ENCODE peak calls at places on chromosomes 12 and 14, in ten cellular contexts. J is NAMALWA; I is uterus; R is Caki2; Z is testis; C is LoVo; B is naive thymus-derived CD8-positive, alpha-beta T cell; D is left kidney; X is NCI-H2081; A is astrocyte of the spinal cord. P is an unnamed sample.
A peak's percentile ranks its signal among the peaks of the same experiment; 100 is the strongest.

GRCh38 chr12:130104596-130105253 is 57.5 kb upstream of the FZD10 start:
- DNase-seq in Z (peak; percentile 26), C (no peak), J (no peak), I (no peak), D (peak; percentile 81), X (no peak), B (no peak), A (no peak), R (no peak), P (no peak)

GRCh38 chr12:54066408-54066807 is 12.8 kb downstream of the HOXC4 start:
- DNase-seq in I (no peak), A (no peak), D (no peak), C (no peak), B (no peak), R (no peak), Z (no peak), X (no peak), J (no peak), P (no peak)

GRCh38 chr12:14283489-14284144 is 81.9 kb upstream of the ATF7IP start:
- DNase-seq in D (peak; percentile 91), I (no peak), C (no peak), X (no peak), B (no peak), A (no peak), R (no peak), J (peak; percentile 74), Z (no peak), P (no peak)

GRCh38 chr12:78385541-78385940 is 479.0 kb upstream of the SYT1 start:
- DNase-seq in D (no peak), X (no peak), J (no peak), Z (no peak), C (no peak), I (no peak), B (no peak), A (no peak), R (no peak), P (no peak)

GRCh38 chr12:69739287-69740191 is 879 bp downstream of the RAB3IP start:
- DNase-seq in A (peak; percentile 38), D (peak; percentile 89), C (peak; percentile 85), Z (peak; percentile 61), X (peak; percentile 70), J (peak; percentile 84), B (peak; percentile 76), I (peak; percentile 27), R (peak; percentile 66), P (peak; percentile 55)

GRCh38 chr14:44961151-44961729 is 507 bp downstream of the KLHL28 start:
- DNase-seq in C (peak; percentile 41), I (peak; percentile 55), X (peak; percentile 23), Z (peak; percentile 73), J (peak; percentile 64), B (peak; percentile 61), A (peak; percentile 60), D (peak; percentile 87), R (peak; percentile 42), P (peak; percentile 71)

GRCh38 chr14:22185191-22185590 is 403.8 kb downstream of the DAD1 start:
- DNase-seq in D (peak; percentile 12), Z (no peak), R (peak; percentile 56), C (no peak), J (peak; percentile 44), X (no peak), I (no peak), A (peak; percentile 41), B (no peak), P (no peak)

GRCh38 chr12:54666008-54666407 is 17.8 kb upstream of the DCD start:
- DNase-seq in A (no peak), I (no peak), D (no peak), J (no peak), Z (no peak), C (no peak), X (no peak), B (no peak), R (no peak), P (no peak)

GRCh38 chr12:96248532-96248931 is 54.4 kb downstream of the ELK3 start:
- DNase-seq in R (no peak), A (no peak), Z (no peak), D (peak; percentile 46), J (no peak), B (no peak), C (no peak), X (no peak), I (no peak), P (peak; percentile 84)

GRCh38 chr12:127926004-127926403 is 341.0 kb upstream of the TMEM132C start:
- DNase-seq in C (no peak), R (no peak), Z (peak; percentile 66), D (peak; percentile 75), A (peak; percentile 60), B (no peak), J (no peak), X (no peak), I (peak; percentile 25), P (peak; percentile 80)

GRCh38 chr12:116466536-116466935 is 92.6 kb upstream of the MAP1LC3B2 start:
- DNase-seq in B (no peak), X (no peak), I (no peak), C (no peak), J (no peak), Z (no peak), R (no peak), A (no peak), D (peak; percentile 57), P (no peak)

GRCh38 chr14:22386924-22387775 is 201.9 kb downstream of the DAD1 start:
- DNase-seq in D (peak; percentile 93), A (peak; percentile 84), C (peak; percentile 68), J (peak; percentile 94), Z (peak; percentile 88), R (peak; percentile 60), X (peak; percentile 59), B (no peak), I (peak; percentile 68), P (peak; percentile 84)

GRCh38 chr12:75155962-75156361 is 53.7 kb downstream of the KCNC2 start:
- DNase-seq in B (no peak), X (no peak), C (no peak), D (no peak), A (no peak), I (no peak), Z (no peak), J (no peak), R (no peak), P (no peak)

GRCh38 chr14:63707216-63707615 is 20.6 kb downstream of the SGPP1 start:
- DNase-seq in B (no peak), J (no peak), Z (no peak), C (no peak), A (no peak), I (no peak), X (no peak), D (no peak), R (no peak), P (no peak)

GRCh38 chr12:19018302-19018980 is 111.1 kb upstream of the PLEKHA5 start:
- DNase-seq in X (no peak), J (no peak), Z (no peak), D (no peak), R (peak; percentile 41), C (peak; percentile 51), B (no peak), I (no peak), A (peak; percentile 85), P (no peak)

GRCh38 chr12:58030566-58031279 is 89.4 kb downstream of the ATP23 start:
- DNase-seq in B (no peak), J (no peak), D (no peak), I (no peak), R (peak; percentile 16), Z (no peak), X (no peak), A (no peak), C (peak; percentile 25), P (no peak)

GRCh38 chr12:84627582-84627981 is 285.0 kb downstream of the SLC6A15 start:
- DNase-seq in D (no peak), B (no peak), Z (no peak), X (no peak), A (no peak), R (no peak), I (no peak), C (no peak), J (no peak), P (no peak)

GRCh38 chr12:121025442-121026226 is 9.3 kb upstream of the C12orf43 start:
- DNase-seq in R (no peak), X (no peak), A (no peak), D (no peak), B (no peak), Z (no peak), I (no peak), C (peak; percentile 85), J (no peak), P (no peak)

GRCh38 chr14:85883971-85884370 is 354.0 kb downstream of the FLRT2 start:
- DNase-seq in R (no peak), J (no peak), I (no peak), X (no peak), B (no peak), A (no peak), D (no peak), Z (no peak), C (no peak), P (no peak)

GRCh38 chr12:113227169-113227568 is 5.9 kb downstream of the TPCN1 start:
- DNase-seq in J (no peak), A (no peak), I (no peak), R (no peak), D (no peak), X (no peak), Z (no peak), B (no peak), C (no peak), P (peak; percentile 70)

GRCh38 chr12:121590476-121591143 is 9.8 kb upstream of the KDM2B start:
- DNase-seq in R (no peak), A (peak; percentile 29), B (peak; percentile 92), J (peak; percentile 47), I (no peak), Z (no peak), D (peak; percentile 79), C (no peak), X (no peak), P (no peak)

GRCh38 chr12:92038476-92038875 is 107.2 kb downstream of the BTG1 start:
- DNase-seq in B (no peak), I (no peak), C (no peak), J (no peak), Z (no peak), D (no peak), X (no peak), R (no peak), A (no peak), P (no peak)

GRCh38 chr12:130333341-130333740 is 4.3 kb upstream of the PIWIL1 start:
- DNase-seq in D (no peak), A (no peak), R (no peak), Z (no peak), B (no peak), C (no peak), X (no peak), J (peak; percentile 9), I (no peak), P (no peak)

GRCh38 chr12:68341822-68342221 is 9.7 kb upstream of the MDM1 start:
- DNase-seq in R (no peak), X (no peak), B (no peak), Z (no peak), I (no peak), C (no peak), D (no peak), A (no peak), J (no peak), P (no peak)

GRCh38 chr12:120847392-120848157 is 56.6 kb downstream of the SPPL3 start:
- DNase-seq in Z (no peak), J (peak; percentile 72), B (no peak), D (no peak), A (no peak), R (no peak), C (peak; percentile 28), X (no peak), I (no peak), P (no peak)

GRCh38 chr12:8026282-8026637 is 6.3 kb upstream of the FOXJ2 start:
- DNase-seq in X (no peak), B (no peak), D (no peak), R (no peak), A (no peak), J (no peak), C (no peak), Z (no peak), I (no peak), P (no peak)

GRCh38 chr12:93325855-93326254 is 51.9 kb upstream of the NUDT4 start:
- DNase-seq in A (peak; percentile 83), I (no peak), D (no peak), Z (no peak), J (no peak), X (no peak), R (no peak), C (no peak), B (no peak), P (no peak)

GRCh38 chr14:70904376-70904775 is 2.9 kb upstream of the PCNX1 start:
- DNase-seq in X (no peak), J (no peak), R (no peak), I (no peak), A (no peak), Z (no peak), D (no peak), B (no peak), C (no peak), P (no peak)

P was measured in adrenal gland.